ENCODE peak calls at places on chromosomes 6 and 20, in five cellular contexts. W is left ventricle myocardium inferior, A is heart left ventricle, V is aorta, N is vagina. R is an unnamed sample.

GRCh38 chr6:139832493-139832892 is 458.0 kb upstream of the CITED2 start:
- DNase-seq in W (no peak), A (no peak), V (no peak), N (no peak), R (no peak)

GRCh38 chr20:49618289-49618688 is 50.4 kb upstream of the PTGIS start:
- DNase-seq in W (no peak), A (no peak), V (no peak), N (no peak), R (no peak)

GRCh38 chr20:59003836-59004492 is 3.1 kb downstream of the CTSZ start:
- DNase-seq in W (no peak), A (no peak), V (peak), N (no peak), R (peak)

GRCh38 chr6:42452171-42453026 is 673 bp upstream of the TRERF1 start:
- DNase-seq in W (peak), A (peak), V (peak), N (peak), R (peak)

GRCh38 chr6:98747960-98748359 is 86.4 kb upstream of the POU3F2 start:
- DNase-seq in W (no peak), A (no peak), V (no peak), N (no peak), R (no peak)

GRCh38 chr6:141956046-141956761 is 176.5 kb upstream of the GJE1 start:
- DNase-seq in W (no peak), A (peak), V (peak), N (no peak), R (no peak)

GRCh38 chr6:11947063-11947462 is 65.0 kb upstream of the HIVEP1 start:
- DNase-seq in W (no peak), A (no peak), V (no peak), N (no peak), R (no peak)

GRCh38 chr20:37986873-37987601 is 46.2 kb downstream of the TTI1 start:
- DNase-seq in W (peak), A (peak), V (peak), N (peak), R (no peak)

GRCh38 chr6:36467625-36468024 is 24.8 kb downstream of the KCTD20 start:
- DNase-seq in W (no peak), A (no peak), V (no peak), N (no peak), R (no peak)

GRCh38 chr6:161411265-161411944 is 137.5 kb upstream of the AGPAT4 start:
- DNase-seq in W (no peak), A (no peak), V (no peak), N (no peak), R (no peak)

GRCh38 chr20:59585714-59586404 is 18.5 kb upstream of the PHACTR3 start:
- DNase-seq in W (no peak), A (peak), V (no peak), N (no peak), R (no peak)

GRCh38 chr6:127201321-127201720 is 65.3 kb upstream of the RNF146 start:
- DNase-seq in W (no peak), A (no peak), V (no peak), N (no peak), R (no peak)

GRCh38 chr6:101226677-101227135 is 166.8 kb upstream of the GRIK2 start:
- DNase-seq in W (no peak), A (no peak), V (no peak), N (no peak), R (no peak)

GRCh38 chr20:50632236-50632635 is 59.1 kb downstream of the RIPOR3 start:
- DNase-seq in W (no peak), A (no peak), V (no peak), N (no peak), R (no peak)

GRCh38 chr6:54665246-54665645 is 181.3 kb upstream of the FAM83B start:
- DNase-seq in W (no peak), A (no peak), V (no peak), N (no peak), R (no peak)

GRCh38 chr20:4812641-4813075 is 90.9 kb downstream of the PRND start:
- DNase-seq in W (no peak), A (no peak), V (no peak), N (no peak), R (no peak)

GRCh38 chr6:133778414-133778813 is 110.5 kb upstream of the TCF21 start:
- DNase-seq in W (no peak), A (no peak), V (no peak), N (no peak), R (no peak)

GRCh38 chr6:107793193-107793592 is 30.9 kb downstream of the SCML4 start:
- DNase-seq in W (no peak), A (no peak), V (no peak), N (no peak), R (no peak)

GRCh38 chr6:35027807-35028206 is 113.3 kb downstream of the TCP11 start:
- DNase-seq in W (no peak), A (no peak), V (no peak), N (no peak), R (no peak)

GRCh38 chr6:89509719-89510339 is 76.9 kb downstream of the ANKRD6 start:
- DNase-seq in W (no peak), A (peak), V (no peak), N (no peak), R (no peak)

GRCh38 chr6:7389162-7389450 is 436 bp downstream of the CAGE1 start:
- DNase-seq in W (no peak), A (no peak), V (no peak), N (no peak), R (peak)

GRCh38 chr20:9051508-9051907 is 17.4 kb upstream of the PLCB4 start:
- DNase-seq in W (no peak), A (no peak), V (no peak), N (no peak), R (no peak)

GRCh38 chr20:49781676-49782075 is 31.0 kb upstream of the SLC9A8 start:
- DNase-seq in W (no peak), A (no peak), V (no peak), N (no peak), R (no peak)

GRCh38 chr20:59015812-59016711 is 3.2 kb upstream of the TUBB1 start:
- DNase-seq in W (no peak), A (no peak), V (peak), N (no peak), R (peak)

GRCh38 chr6:135812085-135812526 is 39.4 kb upstream of the PDE7B start:
- DNase-seq in W (peak), A (peak), V (no peak), N (no peak), R (peak)

GRCh38 chr6:119350202-119351004 is 842 bp upstream of the MAN1A1 start:
- DNase-seq in W (no peak), A (no peak), V (no peak), N (peak), R (no peak)

GRCh38 chr6:41748542-41748941 is 1.3 kb upstream of the PGC start:
- DNase-seq in W (no peak), A (no peak), V (no peak), N (no peak), R (no peak)

GRCh38 chr20:36352843-36353553 is 46.9 kb downstream of the DLGAP4 start:
- DNase-seq in W (no peak), A (no peak), V (no peak), N (no peak), R (no peak)

GRCh38 chr6:37818536-37819176 is 871 bp upstream of the ZFAND3 start:
- DNase-seq in W (peak), A (peak), V (peak), N (peak), R (peak)

GRCh38 chr20:23350007-23350854 is at the start of gene NXT1:
- DNase-seq in W (peak), A (peak), V (peak), N (peak), R (peak)

GRCh38 chr6:26312501-26313390 is 52.3 kb upstream of the BTN3A2 start:
- DNase-seq in W (peak), A (peak), V (peak), N (no peak), R (peak)

GRCh38 chr6:43221046-43221773 is 8.1 kb downstream of the DNPH1 start:
- DNase-seq in W (no peak), A (peak), V (peak), N (no peak), R (peak)

GRCh38 chr6:106069478-106069877 is 16.7 kb upstream of the PRDM1 start:
- DNase-seq in W (no peak), A (no peak), V (no peak), N (no peak), R (no peak)

GRCh38 chr6:52352239-52353008 is 9.5 kb upstream of the PAQR8 start:
- DNase-seq in W (no peak), A (peak), V (no peak), N (no peak), R (no peak)

GRCh38 chr6:52356017-52356416 is 5.9 kb upstream of the PAQR8 start:
- DNase-seq in W (no peak), A (no peak), V (no peak), N (no peak), R (no peak)

GRCh38 chr6:52346503-52346902 is 15.4 kb upstream of the PAQR8 start:
- DNase-seq in W (no peak), A (no peak), V (no peak), N (no peak), R (no peak)

GRCh38 chr6:52351879-52352238 is 10.1 kb upstream of the PAQR8 start:
- DNase-seq in W (no peak), A (no peak), V (no peak), N (no peak), R (no peak)
- H3K27ac ChIP-seq in W (no peak), A (no peak), V (no peak), N (no peak), R (peak)

DNA sequence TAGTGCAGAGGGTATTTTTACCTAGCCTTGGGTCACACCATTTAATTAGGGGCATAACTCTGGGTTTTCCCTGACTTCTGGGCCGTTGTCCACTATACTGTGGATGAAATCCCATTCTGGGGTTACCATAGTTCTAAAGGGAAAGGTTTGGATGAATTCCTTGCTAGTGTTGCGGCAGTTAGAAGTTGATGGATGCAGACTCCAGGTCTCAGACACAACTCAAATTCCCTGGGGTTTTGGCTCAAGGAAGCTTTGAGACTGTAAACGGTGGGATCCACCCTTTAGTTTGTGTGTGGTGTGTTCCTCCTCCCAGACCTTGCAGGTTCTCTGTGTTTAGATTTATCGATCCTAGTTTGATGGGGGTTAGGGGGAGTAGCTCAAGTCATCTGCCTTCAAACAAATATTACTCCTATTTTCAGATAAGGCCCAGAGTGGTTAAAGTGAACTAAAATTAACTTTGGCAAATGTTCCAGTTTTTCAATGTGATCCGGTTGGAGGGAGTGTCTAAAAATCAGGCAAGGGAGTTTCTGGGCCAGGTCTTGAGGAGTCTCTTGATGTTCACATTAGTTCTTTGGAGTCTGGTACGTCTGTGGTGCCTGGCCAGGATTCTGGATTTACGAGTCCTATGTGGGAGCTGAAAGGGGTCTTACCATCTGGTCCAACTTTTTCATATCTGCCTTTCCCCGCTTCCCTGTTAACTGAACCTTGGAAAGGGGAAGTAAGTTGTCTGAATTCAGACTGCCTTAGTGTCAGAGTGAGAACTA is 1.5 kb downstream of the RALY start:
- DNase-seq in W (no peak), A (no peak), V (no peak), N (no peak), R (no peak)
- H3K27ac ChIP-seq in W (peak), A (peak), V (no peak), N (peak), R (peak)

GRCh38 chr6:52595000-52595795 is 18.3 kb upstream of the TRAM2 start:
- DNase-seq in W (peak), A (peak), V (no peak), N (no peak), R (no peak)
- H3K27ac ChIP-seq in W (peak), A (peak), V (no peak), N (peak), R (peak)

GRCh38 chr6:3873051-3873450 is 23.9 kb downstream of the FAM50B start:
- DNase-seq in W (no peak), A (no peak), V (no peak), N (no peak), R (no peak)

GRCh38 chr6:3872370-3872854 is 23.2 kb downstream of the FAM50B start:
- DNase-seq in W (no peak), A (no peak), V (no peak), N (no peak), R (no peak)

GRCh38 chr6:3871939-3872338 is 22.8 kb downstream of the FAM50B start:
- DNase-seq in W (no peak), A (no peak), V (no peak), N (no peak), R (no peak)

GRCh38 chr6:3870528-3870925 is 21.4 kb downstream of the FAM50B start:
- DNase-seq in W (no peak), A (no peak), V (no peak), N (no peak), R (no peak)

GRCh38 chr6:3871511-3871910 is 22.3 kb downstream of the FAM50B start:
- DNase-seq in W (no peak), A (no peak), V (no peak), N (no peak), R (no peak)
- H3K27ac ChIP-seq in W (no peak), A (no peak), V (no peak), N (no peak), R (no peak)

GRCh38 chr6:157981395-157982296 is at the start of gene SYNJ2:
- DNase-seq in W (peak), A (peak), V (peak), N (no peak), R (peak)

GRCh38 chr6:157983439-157984119 is 1.9 kb downstream of the SYNJ2 start:
- DNase-seq in W (no peak), A (no peak), V (no peak), N (no peak), R (peak)

GRCh38 chr6:157982580-157983438 is 1.1 kb downstream of the SYNJ2 start:
- DNase-seq in W (no peak), A (peak), V (no peak), N (no peak), R (peak)

GRCh38 chr6:157981132-157981394 is 600 bp upstream of the SYNJ2 start:
- DNase-seq in W (no peak), A (no peak), V (no peak), N (no peak), R (peak)

GRCh38 chr6:157982297-157982579 is 575 bp downstream of the SYNJ2 start:
- DNase-seq in W (no peak), A (peak), V (peak), N (no peak), R (peak)
- H3K27ac ChIP-seq in W (peak), A (peak), V (no peak), N (peak), R (peak)

DNA sequence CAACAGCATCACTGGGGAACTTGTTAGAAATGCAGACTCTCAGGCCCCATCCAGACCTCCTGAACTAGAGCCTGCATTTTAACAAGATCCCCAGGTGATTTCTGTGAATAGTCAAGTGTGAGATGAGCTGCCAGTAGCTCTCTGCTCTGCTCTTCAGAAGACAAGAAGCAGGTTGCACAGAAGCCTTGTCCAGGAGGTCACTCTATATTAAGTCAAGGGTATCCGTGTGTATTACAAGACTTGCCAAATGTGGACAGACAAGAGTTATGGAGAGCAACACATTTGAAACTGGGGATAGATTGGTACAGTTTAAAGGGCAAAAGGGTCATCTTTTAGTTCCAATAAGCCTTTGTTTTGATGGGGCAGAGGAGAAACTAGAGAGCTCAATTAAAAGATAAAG is 23.2 kb upstream of the RIN2 start:
- DNase-seq in W (no peak), A (no peak), V (no peak), N (no peak), R (no peak)
- H3K27ac ChIP-seq in W (peak), A (peak), V (no peak), N (peak), R (peak)